ENCODE peak calls at places on chromosomes 4 and X, in five cellular contexts. One of them, this sample, is unnamed.

GRCh38 chrX:97936296-97936695 is 1052.6 kb downstream of the RPA4 start:
- DNase-seq in left lung: no peak
- DNase-seq in ascending aorta: no peak
- DNase-seq in trophoblast cell: no peak
- DNase-seq in mammary epithelial cell: no peak
- DNase-seq in this sample: no peak

GRCh38 chr4:40831462-40831861 is 81.7 kb downstream of the NSUN7 start:
- DNase-seq in left lung: no peak
- DNase-seq in ascending aorta: no peak
- DNase-seq in trophoblast cell: no peak
- DNase-seq in mammary epithelial cell: no peak
- DNase-seq in this sample: no peak

GRCh38 chr4:73613130-73613529 is 7.1 kb downstream of the RASSF6 start:
- DNase-seq in left lung: no peak
- DNase-seq in ascending aorta: no peak
- DNase-seq in trophoblast cell: peak; percentile 70
- DNase-seq in mammary epithelial cell: peak; percentile 92
- DNase-seq in this sample: peak; percentile 31

GRCh38 chrX:13169688-13170087 is 125.3 kb upstream of the FAM9C start:
- DNase-seq in left lung: no peak
- DNase-seq in ascending aorta: no peak
- DNase-seq in trophoblast cell: peak; percentile 35
- DNase-seq in mammary epithelial cell: no peak
- DNase-seq in this sample: no peak

GRCh38 chr4:140309124-140309870 is 64.1 kb upstream of the SCOC start:
- DNase-seq in left lung: no peak
- DNase-seq in ascending aorta: no peak
- DNase-seq in trophoblast cell: peak; percentile 43
- DNase-seq in mammary epithelial cell: peak; percentile 16
- DNase-seq in this sample: no peak

GRCh38 chrX:42920752-42921151 is 142.8 kb upstream of the PPP1R2C start:
- DNase-seq in left lung: no peak
- DNase-seq in ascending aorta: no peak
- DNase-seq in trophoblast cell: no peak
- DNase-seq in mammary epithelial cell: peak; percentile 86
- DNase-seq in this sample: peak; percentile 15

GRCh38 chr4:8589831-8590545 is 2.6 kb upstream of the CPZ start:
- DNase-seq in left lung: peak; percentile 37
- DNase-seq in ascending aorta: no peak
- DNase-seq in trophoblast cell: no peak
- DNase-seq in mammary epithelial cell: no peak
- DNase-seq in this sample: no peak

GRCh38 chrX:42098897-42099296 is 175.5 kb upstream of the CASK start:
- DNase-seq in left lung: no peak
- DNase-seq in ascending aorta: no peak
- DNase-seq in trophoblast cell: no peak
- DNase-seq in mammary epithelial cell: no peak
- DNase-seq in this sample: no peak

DNA sequence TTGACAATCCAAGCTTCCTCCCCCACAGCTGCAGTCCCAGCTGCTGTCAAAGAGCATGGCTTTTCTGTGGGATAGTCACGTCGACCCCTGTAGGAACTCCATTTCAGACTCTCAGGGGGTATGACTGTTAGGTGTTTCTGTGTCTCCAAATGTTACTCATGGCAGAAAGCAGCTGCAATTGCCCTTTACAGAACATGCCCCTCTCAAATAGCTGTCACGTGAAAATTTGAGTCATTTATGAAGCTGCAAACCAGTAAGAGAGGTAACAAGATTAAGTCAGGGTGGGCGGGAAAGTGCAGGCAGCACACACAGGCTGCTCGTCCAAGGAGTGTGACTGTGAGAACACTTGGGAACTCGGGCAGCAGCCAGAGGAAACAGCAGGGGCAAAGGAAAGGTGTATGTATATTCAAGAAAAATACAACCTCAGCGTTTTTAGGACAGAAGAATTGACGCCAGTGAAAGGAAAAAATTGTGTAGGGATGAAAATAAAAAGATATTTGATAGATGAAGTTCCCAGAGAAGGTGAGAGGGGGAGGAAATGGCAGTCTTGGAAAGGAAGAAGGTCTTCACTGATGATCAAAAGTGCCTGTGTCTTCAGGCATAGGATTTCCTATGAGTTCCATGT is 66.5 kb upstream of the TMEM184C start:
- DNase-seq in left lung: no peak
- DNase-seq in ascending aorta: peak; percentile 39
- DNase-seq in trophoblast cell: no peak
- DNase-seq in mammary epithelial cell: peak; percentile 65
- DNase-seq in this sample: no peak
- H3K27ac ChIP-seq in left lung: no peak overlapping the region
- H3K27ac ChIP-seq in ascending aorta: peak overlapping the region; percentile 28
- H3K27ac ChIP-seq in trophoblast cell: no peak overlapping the region
- H3K27ac ChIP-seq in mammary epithelial cell: no peak overlapping the region
- H3K27ac ChIP-seq in this sample: no peak overlapping the region

DNA sequence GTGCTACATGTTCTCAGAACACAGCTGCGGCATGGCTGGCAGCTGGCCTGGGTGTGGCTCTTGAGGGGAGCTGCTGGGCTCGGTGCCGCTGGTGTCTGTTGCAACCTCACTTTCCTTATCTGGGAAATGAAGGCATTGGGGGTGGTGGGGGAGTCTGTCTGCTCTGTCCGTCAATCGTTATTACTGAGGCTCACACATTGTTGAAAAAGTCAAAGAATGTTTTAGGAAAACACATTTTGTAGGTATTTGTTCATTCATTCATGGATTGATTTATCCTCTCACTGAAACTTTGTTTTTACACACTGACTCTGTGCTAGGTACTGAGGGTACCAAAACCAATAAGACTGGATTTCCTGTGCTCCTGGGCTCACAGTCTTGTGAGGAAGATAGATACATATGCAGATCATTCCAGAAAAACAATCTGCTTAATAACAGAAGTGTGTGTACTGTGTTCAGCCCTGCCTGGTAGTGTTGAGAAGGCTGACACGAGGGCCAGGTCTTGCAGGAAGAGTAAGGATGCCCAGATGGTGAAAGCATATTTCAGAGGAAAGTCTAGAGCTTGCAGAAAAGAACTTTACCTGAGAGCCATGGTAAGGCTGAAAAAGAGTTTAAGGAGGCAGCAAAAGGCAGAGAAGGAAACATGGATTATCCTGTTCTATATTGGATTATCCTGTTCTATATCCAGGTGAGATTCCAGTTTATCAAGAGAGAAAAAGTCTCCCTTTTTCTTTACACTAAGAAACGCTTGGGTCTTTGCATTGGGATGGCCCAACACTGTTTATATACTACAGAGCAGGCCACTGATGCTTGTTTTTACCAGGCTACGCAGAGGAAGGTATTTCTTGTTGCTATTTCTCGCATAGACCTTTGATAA is 217.8 kb downstream of the PTTG2 start:
- DNase-seq in left lung: peak; percentile 89
- DNase-seq in ascending aorta: peak; percentile 47
- DNase-seq in trophoblast cell: no peak
- DNase-seq in mammary epithelial cell: no peak
- DNase-seq in this sample: no peak
- H3K27ac ChIP-seq in left lung: no peak overlapping the region
- H3K27ac ChIP-seq in ascending aorta: peak overlapping the region; percentile 26
- H3K27ac ChIP-seq in trophoblast cell: no peak overlapping the region
- H3K27ac ChIP-seq in mammary epithelial cell: no peak overlapping the region
- H3K27ac ChIP-seq in this sample: peak overlapping the region; percentile 41

GRCh38 chr4:138186264-138186663 is 55.9 kb downstream of the SLC7A11 start:
- DNase-seq in left lung: no peak
- DNase-seq in ascending aorta: no peak
- DNase-seq in trophoblast cell: no peak
- DNase-seq in mammary epithelial cell: no peak
- DNase-seq in this sample: no peak
- H3K27ac ChIP-seq in left lung: no peak overlapping the region
- H3K27ac ChIP-seq in ascending aorta: no peak overlapping the region
- H3K27ac ChIP-seq in trophoblast cell: no peak overlapping the region
- H3K27ac ChIP-seq in mammary epithelial cell: no peak overlapping the region
- H3K27ac ChIP-seq in this sample: no peak overlapping the region

GRCh38 chr4:81550005-81550896 is 78.5 kb upstream of the RASGEF1B start:
- DNase-seq in left lung: peak; percentile 56
- DNase-seq in ascending aorta: no peak
- DNase-seq in trophoblast cell: no peak
- DNase-seq in mammary epithelial cell: no peak
- DNase-seq in this sample: no peak

GRCh38 chr4:81555489-81555888 is 83.8 kb upstream of the RASGEF1B start:
- DNase-seq in left lung: no peak
- DNase-seq in ascending aorta: no peak
- DNase-seq in trophoblast cell: no peak
- DNase-seq in mammary epithelial cell: no peak
- DNase-seq in this sample: no peak
- H3K27ac ChIP-seq in left lung: no peak overlapping the region
- H3K27ac ChIP-seq in ascending aorta: no peak overlapping the region
- H3K27ac ChIP-seq in trophoblast cell: no peak overlapping the region
- H3K27ac ChIP-seq in mammary epithelial cell: no peak overlapping the region
- H3K27ac ChIP-seq in this sample: no peak overlapping the region

GRCh38 chrX:4682637-4683036 is 969.2 kb upstream of the PRKX start:
- DNase-seq in left lung: no peak
- DNase-seq in ascending aorta: no peak
- DNase-seq in trophoblast cell: no peak
- DNase-seq in mammary epithelial cell: no peak
- DNase-seq in this sample: no peak
- H3K27ac ChIP-seq in left lung: no peak overlapping the region
- H3K27ac ChIP-seq in ascending aorta: no peak overlapping the region
- H3K27ac ChIP-seq in trophoblast cell: no peak overlapping the region
- H3K27ac ChIP-seq in mammary epithelial cell: no peak overlapping the region
- H3K27ac ChIP-seq in this sample: no peak overlapping the region

GRCh38 chrX:150508018-150508417 is 60.4 kb upstream of the MTM1 start:
- DNase-seq in left lung: no peak
- DNase-seq in ascending aorta: no peak
- DNase-seq in trophoblast cell: no peak
- DNase-seq in mammary epithelial cell: no peak
- DNase-seq in this sample: no peak

GRCh38 chrX:150506020-150506419 is 62.4 kb upstream of the MTM1 start:
- DNase-seq in left lung: no peak
- DNase-seq in ascending aorta: no peak
- DNase-seq in trophoblast cell: no peak
- DNase-seq in mammary epithelial cell: no peak
- DNase-seq in this sample: no peak

GRCh38 chrX:150504399-150505186 is 63.8 kb upstream of the MTM1 start:
- DNase-seq in left lung: no peak
- DNase-seq in ascending aorta: no peak
- DNase-seq in trophoblast cell: no peak
- DNase-seq in mammary epithelial cell: no peak
- DNase-seq in this sample: no peak

GRCh38 chrX:150507251-150507856 is 61.1 kb upstream of the MTM1 start:
- DNase-seq in left lung: no peak
- DNase-seq in ascending aorta: no peak
- DNase-seq in trophoblast cell: no peak
- DNase-seq in mammary epithelial cell: no peak
- DNase-seq in this sample: no peak

DNA sequence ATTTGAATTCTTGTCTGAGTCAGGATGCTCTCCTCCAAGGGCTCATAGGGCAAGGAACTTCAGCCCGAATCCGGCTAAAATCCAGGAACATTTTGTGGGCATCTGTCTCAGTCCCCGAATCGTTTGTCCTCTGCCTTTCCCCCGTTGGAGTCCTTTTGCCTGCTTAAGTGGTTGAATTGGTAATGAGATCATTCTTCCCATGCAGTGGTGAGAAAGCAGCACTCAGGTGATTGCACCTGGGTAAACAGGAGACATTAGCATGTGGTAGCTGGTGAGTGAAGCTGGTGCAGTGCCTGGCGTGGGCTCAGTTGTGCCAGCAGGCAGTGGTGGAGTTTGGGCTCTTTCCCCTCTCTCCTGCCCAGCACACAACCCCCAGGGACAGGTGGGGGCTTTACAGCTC is 61.9 kb upstream of the MTM1 start:
- DNase-seq in left lung: no peak
- DNase-seq in ascending aorta: no peak
- DNase-seq in trophoblast cell: no peak
- DNase-seq in mammary epithelial cell: no peak
- DNase-seq in this sample: no peak
- H3K27ac ChIP-seq in left lung: no peak overlapping the region
- H3K27ac ChIP-seq in ascending aorta: no peak overlapping the region
- H3K27ac ChIP-seq in trophoblast cell: no peak overlapping the region
- H3K27ac ChIP-seq in mammary epithelial cell: no peak overlapping the region
- H3K27ac ChIP-seq in this sample: no peak overlapping the region

GRCh38 chr4:150173854-150174398 is 95.7 kb downstream of the DCLK2 start:
- DNase-seq in left lung: no peak
- DNase-seq in ascending aorta: no peak
- DNase-seq in trophoblast cell: no peak
- DNase-seq in mammary epithelial cell: no peak
- DNase-seq in this sample: no peak
- H3K27ac ChIP-seq in left lung: peak overlapping the region; percentile 35
- H3K27ac ChIP-seq in ascending aorta: no peak overlapping the region
- H3K27ac ChIP-seq in trophoblast cell: no peak overlapping the region
- H3K27ac ChIP-seq in mammary epithelial cell: no peak overlapping the region
- H3K27ac ChIP-seq in this sample: no peak overlapping the region

GRCh38 chrX:150573702-150574101 is 5.3 kb downstream of the MTM1 start:
- DNase-seq in left lung: no peak
- DNase-seq in ascending aorta: no peak
- DNase-seq in trophoblast cell: no peak
- DNase-seq in mammary epithelial cell: no peak
- DNase-seq in this sample: no peak
- H3K27ac ChIP-seq in left lung: no peak overlapping the region
- H3K27ac ChIP-seq in ascending aorta: no peak overlapping the region
- H3K27ac ChIP-seq in trophoblast cell: no peak overlapping the region
- H3K27ac ChIP-seq in mammary epithelial cell: no peak overlapping the region
- H3K27ac ChIP-seq in this sample: no peak overlapping the region

GRCh38 chrX:47648376-47648775 is 2.0 kb downstream of the ELK1 start:
- DNase-seq in left lung: no peak
- DNase-seq in ascending aorta: no peak
- DNase-seq in trophoblast cell: no peak
- DNase-seq in mammary epithelial cell: no peak
- DNase-seq in this sample: no peak

GRCh38 chrX:47644557-47645091 is 5.7 kb downstream of the ELK1 start:
- DNase-seq in left lung: no peak
- DNase-seq in ascending aorta: no peak
- DNase-seq in trophoblast cell: peak; percentile 21
- DNase-seq in mammary epithelial cell: peak; percentile 16
- DNase-seq in this sample: no peak

GRCh38 chrX:47645530-47645929 is 4.8 kb downstream of the ELK1 start:
- DNase-seq in left lung: no peak
- DNase-seq in ascending aorta: no peak
- DNase-seq in trophoblast cell: peak; percentile 70
- DNase-seq in mammary epithelial cell: peak; percentile 24
- DNase-seq in this sample: no peak

GRCh38 chrX:47646636-47647035 is 3.7 kb downstream of the ELK1 start:
- DNase-seq in left lung: no peak
- DNase-seq in ascending aorta: no peak
- DNase-seq in trophoblast cell: peak; percentile 36
- DNase-seq in mammary epithelial cell: no peak
- DNase-seq in this sample: no peak

DNA sequence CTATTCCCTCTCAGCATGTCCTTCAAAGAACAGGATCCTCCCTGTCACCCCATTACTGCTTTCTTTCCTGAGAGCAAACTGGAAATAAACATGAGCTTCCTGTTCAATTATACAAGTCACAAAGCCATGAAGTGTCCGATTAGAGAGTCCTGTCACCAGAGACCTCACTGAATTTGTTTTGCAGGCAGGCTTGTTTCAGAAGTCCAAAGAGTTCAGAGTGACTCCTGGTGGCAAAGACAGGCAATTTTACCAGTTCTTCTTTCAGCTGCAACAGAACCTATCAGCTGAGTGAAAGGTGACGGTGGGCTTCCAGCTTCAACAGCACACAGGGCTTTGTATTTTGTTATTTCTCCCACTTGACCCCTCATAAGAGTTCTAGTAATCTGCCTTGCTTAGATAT is 6.4 kb downstream of the ELK1 start:
- DNase-seq in left lung: no peak
- DNase-seq in ascending aorta: no peak
- DNase-seq in trophoblast cell: no peak
- DNase-seq in mammary epithelial cell: no peak
- DNase-seq in this sample: no peak
- H3K27ac ChIP-seq in left lung: no peak overlapping the region
- H3K27ac ChIP-seq in ascending aorta: no peak overlapping the region
- H3K27ac ChIP-seq in trophoblast cell: no peak overlapping the region
- H3K27ac ChIP-seq in mammary epithelial cell: no peak overlapping the region
- H3K27ac ChIP-seq in this sample: no peak overlapping the region

GRCh38 chr4:123619326-123619725 is 222.7 kb downstream of the SPRY1 start:
- DNase-seq in left lung: no peak
- DNase-seq in ascending aorta: no peak
- DNase-seq in trophoblast cell: no peak
- DNase-seq in mammary epithelial cell: no peak
- DNase-seq in this sample: no peak
- H3K27ac ChIP-seq in left lung: no peak overlapping the region
- H3K27ac ChIP-seq in ascending aorta: no peak overlapping the region
- H3K27ac ChIP-seq in trophoblast cell: no peak overlapping the region
- H3K27ac ChIP-seq in mammary epithelial cell: no peak overlapping the region
- H3K27ac ChIP-seq in this sample: no peak overlapping the region